ENCODE peak calls at places on chromosome 9, in four cellular contexts. B, R, H and X are unnamed samples.

GRCh38 chr9:125763373-125763772 is 16.2 kb downstream of the PBX3 start:
- DNase-seq in R (peak; percentile 98), B (no peak), H (no peak), X (peak; percentile 100)

GRCh38 chr9:98726735-98727134 is 18.0 kb upstream of the GABBR2 start:
- DNase-seq in B (peak; percentile 79), R (no peak), H (no peak), X (peak; percentile 74)

GRCh38 chr9:133733074-133733408 is 5.1 kb downstream of the SARDH start:
- DNase-seq in R (no peak), H (no peak), B (no peak), X (no peak)

GRCh38 chr9:116574027-116574679 is 113.0 kb upstream of the TRIM32 start:
- DNase-seq in R (peak; percentile 83), H (no peak), B (no peak), X (peak; percentile 61)

GRCh38 chr9:3074247-3074646 is 230.4 kb upstream of the PUM3 start:
- DNase-seq in R (no peak), H (no peak), B (no peak), X (peak; percentile 14)

GRCh38 chr9:97889941-97890557 is 32.3 kb downstream of the TRMO start:
- DNase-seq in B (peak; percentile 24), R (no peak), H (peak; percentile 33), X (peak; percentile 54)

GRCh38 chr9:6766606-6767005 is 8.8 kb downstream of the KDM4C start:
- DNase-seq in B (no peak), H (no peak), R (no peak), X (no peak)

GRCh38 chr9:82488702-82489578 is 500.4 kb downstream of the SPATA31D1 start:
- DNase-seq in R (no peak), H (no peak), B (no peak), X (peak; percentile 93)

GRCh38 chr9:19481471-19481870 is 72.7 kb downstream of the ACER2 start:
- DNase-seq in B (no peak), R (no peak), H (no peak), X (no peak)

GRCh38 chr9:111603041-111603440 is 3.6 kb upstream of the PTGR1 start:
- DNase-seq in H (no peak), R (no peak), B (no peak), X (peak; percentile 77)

GRCh38 chr9:108837530-108837929 is 18.3 kb downstream of the ACTL7B start:
- DNase-seq in R (no peak), B (no peak), H (no peak), X (no peak)

GRCh38 chr9:110918316-110919054 is 119.8 kb downstream of the LPAR1 start:
- DNase-seq in B (no peak), H (no peak), R (no peak), X (no peak)

GRCh38 chr9:116190595-116190994 is 37.0 kb downstream of the PAPPA start:
- DNase-seq in B (no peak), H (no peak), R (no peak), X (no peak)

GRCh38 chr9:37174247-37174646 is 53.9 kb downstream of the ZCCHC7 start:
- DNase-seq in R (no peak), B (no peak), H (no peak), X (no peak)

GRCh38 chr9:107462691-107463090 is 26.9 kb downstream of the KLF4 start:
- DNase-seq in B (no peak), R (no peak), H (no peak), X (peak; percentile 15)

GRCh38 chr9:137175345-137175961 is 3.6 kb upstream of the TMEM210 start:
- DNase-seq in R (no peak), H (no peak), B (no peak), X (no peak)

GRCh38 chr9:1057910-1058309 is 7.8 kb downstream of the DMRT2 start:
- DNase-seq in B (no peak), H (no peak), R (no peak), X (no peak)

GRCh38 chr9:92525306-92525705 is 10.5 kb downstream of the ECM2 start:
- DNase-seq in H (no peak), R (no peak), B (no peak), X (no peak)

GRCh38 chr9:75170898-75171360 is 82.6 kb downstream of the OSTF1 start:
- DNase-seq in H (no peak), R (no peak), B (no peak), X (no peak)

GRCh38 chr9:116888066-116888465 is 201.0 kb downstream of the TRIM32 start:
- DNase-seq in H (no peak), B (no peak), R (no peak), X (no peak)

GRCh38 chr9:91360551-91361293 is 996 bp downstream of the AUH start:
- DNase-seq in H (no peak), B (no peak), R (peak; percentile 9), X (peak; percentile 62)

GRCh38 chr9:125909497-125909896 is 162.3 kb downstream of the PBX3 start:
- DNase-seq in R (no peak), B (no peak), H (no peak), X (no peak)

GRCh38 chr9:136675477-136676296 is 11.6 kb downstream of the AGPAT2 start:
- DNase-seq in B (no peak), R (no peak), H (no peak), X (no peak)

GRCh38 chr9:135095470-135096407 is 8.3 kb downstream of the OLFM1 start:
- DNase-seq in B (no peak), H (no peak), R (no peak), X (peak; percentile 65)

GRCh38 chr9:121821326-121821725 is 169.9 kb downstream of the DAB2IP start:
- DNase-seq in B (no peak), H (no peak), R (no peak), X (no peak)

GRCh38 chr9:127130661-127131538 is 8.5 kb upstream of the ANGPTL2 start:
- DNase-seq in H (no peak), R (no peak), B (peak; percentile 69), X (peak; percentile 98)

GRCh38 chr9:92808726-92809451 is 44.3 kb upstream of the BICD2 start:
- DNase-seq in B (peak; percentile 7), H (peak; percentile 34), R (peak; percentile 86), X (peak; percentile 91)

GRCh38 chr9:135907006-135907434 is 326 bp downstream of the CAMSAP1 start:
- DNase-seq in R (peak; percentile 52), H (no peak), B (no peak), X (no peak)

GRCh38 chr9:126062158-126062929 is 264.3 kb upstream of the MVB12B start:
- DNase-seq in B (no peak), R (no peak), H (no peak), X (peak; percentile 32)

GRCh38 chr9:68738346-68738745 is 33.3 kb downstream of the PIP5K1B start:
- DNase-seq in R (no peak), H (no peak), B (no peak), X (no peak)

GRCh38 chr9:129254566-129255287 is 76.7 kb upstream of the IER5L start:
- DNase-seq in R (no peak), B (no peak), H (no peak), X (no peak)

GRCh38 chr9:3525088-3525835 is 539 bp downstream of the RFX3 start:
- DNase-seq in H (no peak), B (no peak), R (peak; percentile 70), X (peak; percentile 84)